ENCODE peak calls at places on chromosome 1, in six cellular contexts. W is AG04449, P is M059J, K is fibroblast of mammary gland, N is cardiac septum, G is C1 segment of cervical spinal cord. R is an unnamed sample.

GRCh38 chr1:186295980-186296379 is 79.1 kb downstream of the TPR start:
- DNase-seq in K (peak; percentile 90), P (no peak), N (no peak), W (no peak), G (no peak), R (no peak)

GRCh38 chr1:190579517-190580193 is 102.0 kb upstream of the BRINP3 start:
- DNase-seq in W (no peak), K (no peak), P (no peak), G (no peak), N (no peak), R (no peak)

GRCh38 chr1:115134850-115135484 is 45.7 kb upstream of the TSPAN2 start:
- DNase-seq in K (peak; percentile 71), N (no peak), G (no peak), W (peak; percentile 72), P (peak; percentile 99), R (no peak)

GRCh38 chr1:29650041-29650400 is 413.7 kb downstream of the PTPRU start:
- DNase-seq in P (peak; percentile 45), K (no peak), G (no peak), N (no peak), W (no peak), R (no peak)

GRCh38 chr1:96715482-96715881 is 6.1 kb upstream of the PTBP2 start:
- DNase-seq in W (no peak), K (no peak), P (no peak), G (no peak), N (no peak), R (no peak)

GRCh38 chr1:115237507-115237906 is 100.5 kb downstream of the NGF start:
- DNase-seq in N (no peak), W (no peak), P (peak; percentile 73), K (peak; percentile 90), G (no peak), R (no peak)

GRCh38 chr1:84282780-84283333 is 18.7 kb upstream of the SAMD13 start:
- DNase-seq in N (no peak), W (no peak), K (no peak), P (no peak), G (no peak), R (no peak)

GRCh38 chr1:77832889-77833288 is 53.4 kb downstream of the MIGA1 start:
- DNase-seq in N (no peak), P (peak; percentile 96), G (no peak), K (peak; percentile 99), W (peak; percentile 96), R (no peak)

GRCh38 chr1:233327938-233328660 is 575 bp downstream of the MAP3K21 start:
- DNase-seq in P (peak; percentile 34), G (no peak), N (no peak), W (no peak), K (no peak), R (peak; percentile 46)

GRCh38 chr1:67171978-67172377 is 5.7 kb downstream of the IL23R start:
- DNase-seq in P (no peak), K (no peak), G (no peak), W (no peak), N (no peak), R (no peak)

GRCh38 chr1:166944186-166944967 is 31.0 kb downstream of the ILDR2 start:
- DNase-seq in W (no peak), P (peak; percentile 90), N (no peak), G (no peak), K (no peak), R (no peak)

GRCh38 chr1:203323587-203323986 is 18.3 kb downstream of the BTG2 start:
- DNase-seq in W (no peak), K (no peak), P (no peak), G (no peak), N (no peak), R (no peak)

GRCh38 chr1:3019516-3020051 is 1.7 kb upstream of the ACTRT2 start:
- DNase-seq in K (no peak), N (no peak), P (no peak), W (no peak), G (no peak), R (no peak)

GRCh38 chr1:234544094-234544579 is 65.2 kb upstream of the TARBP1 start:
- DNase-seq in K (peak; percentile 99), W (peak; percentile 85), N (peak; percentile 82), P (peak; percentile 88), G (no peak), R (no peak)

GRCh38 chr1:15272009-15272781 is 25.2 kb downstream of the FHAD1 start:
- DNase-seq in G (no peak), N (no peak), P (peak; percentile 82), W (peak; percentile 10), K (peak; percentile 71), R (no peak)

GRCh38 chr1:2030076-2030870 is 11.1 kb downstream of the GABRD start:
- DNase-seq in W (no peak), K (no peak), P (no peak), G (no peak), N (no peak), R (no peak)

GRCh38 chr1:226166341-226166740 is 20.2 kb downstream of the ACBD3 start:
- DNase-seq in G (no peak), P (no peak), W (no peak), K (no peak), N (no peak), R (no peak)

GRCh38 chr1:44587796-44588460 is 86.4 kb downstream of the TMEM53 start:
- DNase-seq in N (no peak), G (peak; percentile 31), P (no peak), K (no peak), W (no peak), R (no peak)

GRCh38 chr1:234887026-234887910 is 241.4 kb downstream of the TOMM20 start:
- DNase-seq in K (peak; percentile 82), G (no peak), W (no peak), P (no peak), N (no peak), R (no peak)